ENCODE peak calls at places on chromosomes 6 and 20, in five cellular contexts. G, T, W, D and R are unnamed samples.

GRCh38 chr20:35275741-35276251 is 2.1 kb downstream of the MMP24OS start:
- DNase-seq in G (no peak), T (no peak), W (no peak), D (no peak), R (no peak)

GRCh38 chr6:35663447-35664235 is 25.1 kb downstream of the FKBP5 start:
- DNase-seq in G (peak), T (no peak), W (no peak), D (no peak), R (peak)

GRCh38 chr20:59735917-59736316 is 131.6 kb downstream of the PHACTR3 start:
- DNase-seq in G (no peak), T (peak), W (no peak), D (no peak), R (no peak)

GRCh38 chr20:48523191-48523757 is 304.5 kb downstream of the PREX1 start:
- DNase-seq in G (peak), T (no peak), W (peak), D (no peak), R (peak)

GRCh38 chr20:11045412-11046175 is 371.8 kb upstream of the JAG1 start:
- DNase-seq in G (no peak), T (no peak), W (no peak), D (no peak), R (no peak)

GRCh38 chr6:82570083-82570482 is 206.5 kb downstream of the TPBG start:
- DNase-seq in G (no peak), T (no peak), W (no peak), D (no peak), R (no peak)

GRCh38 chr20:50191566-50192363 is 1.1 kb downstream of the CEBPB start:
- DNase-seq in G (peak), T (peak), W (peak), D (no peak), R (peak)

GRCh38 chr20:57150559-57150958 is 115.9 kb downstream of the BMP7 start:
- DNase-seq in G (no peak), T (no peak), W (no peak), D (no peak), R (no peak)

GRCh38 chr6:130583268-130583667 is 217.5 kb downstream of the TMEM200A start:
- DNase-seq in G (no peak), T (no peak), W (peak), D (no peak), R (no peak)

GRCh38 chr20:19560876-19561480 is 197.1 kb upstream of the RIN2 start:
- DNase-seq in G (no peak), T (no peak), W (no peak), D (no peak), R (no peak)

GRCh38 chr6:26312096-26312463 is 52.9 kb upstream of the BTN3A2 start:
- DNase-seq in G (peak), T (no peak), W (no peak), D (no peak), R (no peak)

GRCh38 chr6:90107721-90108364 is 188.8 kb downstream of the BACH2 start:
- DNase-seq in G (no peak), T (peak), W (no peak), D (no peak), R (no peak)

GRCh38 chr6:160038479-160038878 is 69.6 kb downstream of the IGF2R start:
- DNase-seq in G (no peak), T (no peak), W (no peak), D (no peak), R (no peak)

GRCh38 chr6:96301781-96302180 is 219.8 kb upstream of the UFL1 start:
- DNase-seq in G (peak), T (no peak), W (no peak), D (no peak), R (no peak)

GRCh38 chr6:7561153-7561964 is 19.9 kb downstream of the DSP start:
- DNase-seq in G (no peak), T (no peak), W (no peak), D (no peak), R (no peak)

GRCh38 chr6:12941422-12941821 is 224.9 kb downstream of the PHACTR1 start:
- DNase-seq in G (no peak), T (no peak), W (no peak), D (no peak), R (no peak)

GRCh38 chr20:10861086-10861485 is 187.3 kb upstream of the JAG1 start:
- DNase-seq in G (peak), T (no peak), W (no peak), D (no peak), R (no peak)

GRCh38 chr6:37602360-37602759 is 95.3 kb downstream of the MDGA1 start:
- DNase-seq in G (peak), T (no peak), W (no peak), D (no peak), R (no peak)

GRCh38 chr20:60266184-60266823 is 308.1 kb downstream of the CDH26 start:
- DNase-seq in G (no peak), T (no peak), W (no peak), D (no peak), R (no peak)

GRCh38 chr6:39830444-39830843 is 38.3 kb downstream of the DAAM2 start:
- DNase-seq in G (no peak), T (no peak), W (no peak), D (no peak), R (peak)

GRCh38 chr20:57439432-57439831 is 48.2 kb downstream of the RBM38 start:
- DNase-seq in G (peak), T (no peak), W (no peak), D (peak), R (peak)

GRCh38 chr6:116969211-116969863 is 92.3 kb downstream of the RFX6 start:
- DNase-seq in G (peak), T (no peak), W (no peak), D (no peak), R (peak)

GRCh38 chr20:62367483-62368302 is 581 bp upstream of the LAMA5 start:
- DNase-seq in G (peak), T (no peak), W (peak), D (no peak), R (no peak)

GRCh38 chr20:18513208-18513607 is 5.5 kb downstream of the SEC23B start:
- DNase-seq in G (no peak), T (no peak), W (no peak), D (no peak), R (no peak)

GRCh38 chr20:3785240-3786125 is 1.1 kb downstream of the CENPB start:
- DNase-seq in G (peak), T (no peak), W (no peak), D (no peak), R (no peak)

GRCh38 chr6:57190140-57190539 is 18.0 kb downstream of the BAG2 start:
- DNase-seq in G (peak), T (no peak), W (no peak), D (no peak), R (no peak)

GRCh38 chr6:63452117-63452516 is 120.2 kb upstream of the LOC128125822 start:
- DNase-seq in G (no peak), T (no peak), W (no peak), D (no peak), R (no peak)

GRCh38 chr6:163356324-163356723 is 58.2 kb upstream of the QKI start:
- DNase-seq in G (peak), T (no peak), W (peak), D (no peak), R (peak)

GRCh38 chr20:48444249-48444648 is 383.6 kb downstream of the PREX1 start:
- DNase-seq in G (no peak), T (no peak), W (no peak), D (no peak), R (no peak)

GRCh38 chr20:44651507-44652373 is at the start of gene ADA:
- DNase-seq in G (peak), T (no peak), W (peak), D (peak), R (peak)